ENCODE peak calls at places on chromosomes 13 and 19, in six cellular contexts. I, J, W, O, K and V are unnamed samples.

GRCh38 chr19:50478901-50479715 is 2.5 kb upstream of the GARIN5A start:
- DNase-seq in I (no peak), J (peak; percentile 36), W (peak; percentile 48), O (peak; percentile 92), K (no peak), V (no peak)

GRCh38 chr19:51735759-51736449 is 12.1 kb upstream of the HAS1 start:
- DNase-seq in I (peak; percentile 86), J (no peak), W (peak; percentile 93), O (no peak), K (no peak), V (no peak)

GRCh38 chr13:75038315-75038881 is 443.6 kb downstream of the TBC1D4 start:
- DNase-seq in I (no peak), J (no peak), W (no peak), O (no peak), K (no peak), V (no peak)

GRCh38 chr19:14413765-14414171 is 5.4 kb downstream of the DDX39A start:
- DNase-seq in I (no peak), J (no peak), W (no peak), O (no peak), K (no peak), V (no peak)

GRCh38 chr19:992670-993055 is 7.6 kb upstream of the GRIN3B start:
- DNase-seq in I (no peak), J (no peak), W (no peak), O (no peak), K (no peak), V (no peak)

GRCh38 chr19:44988896-44989563 is 12.2 kb upstream of the RELB start:
- DNase-seq in I (peak; percentile 80), J (peak; percentile 79), W (peak; percentile 59), O (peak; percentile 85), K (peak; percentile 84), V (peak; percentile 88)

GRCh38 chr13:112486386-112487126 is 101.4 kb downstream of the TUBGCP3 start:
- DNase-seq in I (no peak), J (no peak), W (peak; percentile 56), O (no peak), K (no peak), V (no peak)

GRCh38 chr19:45160870-45161714 is at the start of gene NKPD1:
- DNase-seq in I (no peak), J (peak; percentile 94), W (no peak), O (no peak), K (no peak), V (no peak)

GRCh38 chr13:99308481-99309087 is 1.4 kb upstream of the GPR183 start:
- DNase-seq in I (no peak), J (no peak), W (peak; percentile 68), O (no peak), K (no peak), V (no peak)

GRCh38 chr19:18292810-18293641 is 11.6 kb upstream of the JUND start:
- DNase-seq in I (peak; percentile 82), J (peak; percentile 34), W (peak; percentile 69), O (peak; percentile 71), K (peak; percentile 60), V (peak; percentile 73)

GRCh38 chr13:44618326-44618725 is 42.2 kb upstream of the TSC22D1 start:
- DNase-seq in I (no peak), J (no peak), W (peak; percentile 67), O (no peak), K (no peak), V (no peak)

GRCh38 chr19:2758601-2759313 is 18.9 kb upstream of the SLC39A3 start:
- DNase-seq in I (no peak), J (no peak), W (no peak), O (no peak), K (no peak), V (no peak)

GRCh38 chr13:114162533-114162922 is 16.5 kb upstream of the CFAP97D2 start:
- DNase-seq in I (no peak), J (no peak), W (no peak), O (no peak), K (peak; percentile 22), V (no peak)

GRCh38 chr13:38767506-38768265 is 80.8 kb downstream of the FREM2 start:
- DNase-seq in I (peak; percentile 16), J (no peak), W (no peak), O (no peak), K (no peak), V (no peak)

GRCh38 chr19:30784850-30785459 is 412.8 kb downstream of the ZNF536 start:
- DNase-seq in I (peak; percentile 3), J (peak; percentile 6), W (peak; percentile 47), O (peak; percentile 42), K (no peak), V (peak; percentile 38)

GRCh38 chr13:96159731-96160130 is 69.8 kb downstream of the HS6ST3 start:
- DNase-seq in I (no peak), J (no peak), W (no peak), O (no peak), K (no peak), V (no peak)

DNA sequence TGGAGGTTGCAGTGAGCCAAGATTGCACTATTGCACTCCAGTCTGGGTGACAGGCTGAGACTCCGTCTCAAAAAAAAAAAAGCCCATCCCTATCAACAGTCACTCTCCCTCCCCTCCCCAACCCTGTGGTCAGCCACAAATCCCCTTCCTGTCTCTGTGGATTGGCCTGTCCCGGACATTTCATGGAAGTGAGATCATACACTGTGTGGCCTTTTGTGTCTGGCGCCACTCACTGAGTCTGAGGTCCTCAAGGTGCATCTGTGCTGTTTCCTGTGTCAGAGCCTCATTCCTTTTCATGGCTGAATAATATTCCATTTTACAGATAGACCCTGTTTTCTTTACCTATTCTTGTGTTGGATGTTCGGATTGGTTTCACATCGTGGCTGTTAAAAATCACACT is 149.5 kb downstream of the PTPRS start:
- DNase-seq in I (no peak), J (no peak), W (peak; percentile 15), O (no peak), K (no peak), V (no peak)
- TF ChIP-seq CTCF in I (no peak), J (no peak), W (no peak), O (no peak), K (no peak), V (no peak)

DNA sequence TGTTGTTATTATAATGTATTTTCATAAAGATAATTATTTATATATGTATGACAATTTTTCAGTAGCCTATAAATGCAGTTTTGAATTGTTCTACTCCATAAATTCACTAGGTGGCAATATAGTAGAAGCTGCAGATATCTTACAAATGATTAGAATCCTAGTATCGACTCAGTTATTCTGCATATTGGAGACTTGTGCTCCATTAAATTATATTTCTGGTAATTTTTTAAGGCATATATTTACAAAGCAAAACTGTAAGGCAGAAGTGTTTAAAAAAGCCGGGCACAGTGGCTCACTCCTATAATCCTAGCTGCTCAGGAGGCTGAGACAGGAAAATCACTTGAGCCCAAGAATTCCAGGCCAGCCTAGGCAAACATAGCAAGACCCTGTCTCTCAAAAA is 58.7 kb downstream of the DPY19L3 start:
- DNase-seq in I (peak; percentile 25), J (no peak), W (peak; percentile 23), O (no peak), K (no peak), V (no peak)
- TF ChIP-seq CTCF in I (peak; percentile 24), J (peak; percentile 13), W (peak; percentile 52), O (peak; percentile 83), K (peak; percentile 23), V (no peak)

GRCh38 chr13:63706751-63707150 is 2291.1 kb upstream of the PCDH20 start:
- DNase-seq in I (no peak), J (no peak), W (no peak), O (no peak), K (no peak), V (no peak)
- TF ChIP-seq CTCF in I (no peak), J (no peak), W (no peak), O (no peak), K (no peak), V (no peak)

GRCh38 chr13:31201341-31202024 is 1.7 kb downstream of the B3GLCT start:
- DNase-seq in I (peak; percentile 81), J (no peak), W (peak; percentile 62), O (no peak), K (no peak), V (no peak)

GRCh38 chr13:31200636-31200970 is 828 bp downstream of the B3GLCT start:
- DNase-seq in I (no peak), J (peak; percentile 46), W (peak; percentile 29), O (peak; percentile 50), K (no peak), V (no peak)

GRCh38 chr13:31199527-31199848 is 287 bp upstream of the B3GLCT start:
- DNase-seq in I (no peak), J (no peak), W (no peak), O (no peak), K (no peak), V (no peak)

GRCh38 chr13:31198524-31198923 is 1.3 kb upstream of the B3GLCT start:
- DNase-seq in I (no peak), J (no peak), W (peak; percentile 18), O (no peak), K (no peak), V (no peak)

DNA sequence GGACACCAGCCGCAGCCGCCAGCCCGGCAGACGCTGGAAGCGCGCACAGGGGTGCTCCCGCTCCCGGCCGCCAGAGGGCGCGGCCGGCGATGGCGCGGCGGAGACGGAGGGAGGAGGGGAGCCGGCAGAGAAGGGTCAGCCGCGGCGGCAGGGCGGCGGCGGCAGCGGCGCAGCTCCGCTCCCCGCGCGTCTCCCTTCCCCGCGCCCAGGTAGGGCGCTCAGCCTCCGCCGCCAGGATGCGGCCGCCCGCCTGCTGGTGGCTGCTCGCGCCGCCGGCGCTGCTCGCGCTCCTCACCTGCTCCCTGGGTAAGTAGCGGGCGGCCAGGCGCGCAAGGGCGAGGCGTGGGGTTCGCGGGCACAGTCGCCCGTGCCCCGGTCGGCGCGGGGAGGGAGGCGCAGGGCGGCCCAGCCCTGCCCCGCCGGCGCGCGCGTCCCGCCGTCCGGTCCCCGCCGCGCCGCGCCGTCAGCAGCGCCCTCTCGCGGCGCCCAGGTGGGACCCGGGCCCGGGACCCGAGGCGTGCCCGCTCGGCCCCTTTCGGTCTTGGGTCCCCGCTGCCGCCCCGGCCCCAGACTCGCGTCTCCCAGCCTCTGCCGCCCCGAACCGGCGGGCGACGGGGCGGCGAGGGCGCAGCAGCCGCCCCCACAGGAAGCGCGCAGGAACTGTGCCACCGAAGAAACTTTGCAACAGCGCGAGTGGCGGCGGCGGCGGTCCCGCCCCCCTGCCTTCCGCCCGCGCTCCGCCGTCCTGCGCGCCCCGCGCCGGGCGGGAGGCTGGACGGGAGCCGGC is at the start of gene B3GLCT:
- DNase-seq in I (peak; percentile 77), J (peak; percentile 84), W (peak; percentile 76), O (peak; percentile 64), K (peak; percentile 97), V (peak; percentile 95)
- TF ChIP-seq CTCF in I (peak; percentile 89), J (peak; percentile 65), W (peak; percentile 51), O (peak; percentile 61), K (peak; percentile 92), V (peak; percentile 99)

GRCh38 chr19:56066152-56067023 is 54.7 kb downstream of the ZNF787 start:
- DNase-seq in I (peak; percentile 59), J (peak; percentile 81), W (peak; percentile 22), O (peak; percentile 78), K (peak; percentile 82), V (peak; percentile 87)

GRCh38 chr19:56069642-56070041 is 51.5 kb downstream of the ZNF787 start:
- DNase-seq in I (no peak), J (no peak), W (no peak), O (no peak), K (no peak), V (no peak)

GRCh38 chr19:56076413-56076998 is 44.6 kb downstream of the ZNF787 start:
- DNase-seq in I (peak; percentile 60), J (peak; percentile 75), W (peak; percentile 45), O (peak; percentile 61), K (peak; percentile 57), V (peak; percentile 50)

GRCh38 chr19:56071151-56071550 is 49.9 kb downstream of the ZNF787 start:
- DNase-seq in I (peak; percentile 25), J (peak; percentile 34), W (no peak), O (no peak), K (no peak), V (no peak)
- TF ChIP-seq CTCF in I (peak; percentile 9), J (peak; percentile 30), W (peak; percentile 40), O (peak; percentile 13), K (no peak), V (no peak)